ENCODE peak calls at places on chromosomes 5 and 9, in four cellular contexts. One of them, this sample, is unnamed.

GRCh38 chr9:70753311-70753710 is 338.9 kb upstream of the KLF9 start:
- DNase-seq in mesendoderm: no peak
- DNase-seq in neuronal stem cell: no peak
- DNase-seq in IMR-90: no peak
- DNase-seq in this sample: no peak

GRCh38 chr9:32841314-32841713 is 58.0 kb downstream of the TMEM215 start:
- DNase-seq in IMR-90: no peak
- DNase-seq in neuronal stem cell: no peak
- DNase-seq in mesendoderm: peak; percentile 19
- DNase-seq in this sample: no peak

GRCh38 chr5:90109285-90109684 is 300.3 kb downstream of the CETN3 start:
- DNase-seq in neuronal stem cell: no peak
- DNase-seq in mesendoderm: no peak
- DNase-seq in IMR-90: no peak
- DNase-seq in this sample: no peak

GRCh38 chr5:9653811-9654210 is 23.7 kb upstream of the TAS2R1 start:
- DNase-seq in IMR-90: peak; percentile 97
- DNase-seq in mesendoderm: peak; percentile 36
- DNase-seq in neuronal stem cell: no peak
- DNase-seq in this sample: peak; percentile 96

GRCh38 chr9:110546411-110546871 is 33.1 kb downstream of the SVEP1 start:
- DNase-seq in mesendoderm: peak; percentile 53
- DNase-seq in neuronal stem cell: no peak
- DNase-seq in IMR-90: peak; percentile 7
- DNase-seq in this sample: peak; percentile 38

GRCh38 chr9:36980148-36980974 is 53.7 kb downstream of the PAX5 start:
- DNase-seq in neuronal stem cell: no peak
- DNase-seq in mesendoderm: peak; percentile 79
- DNase-seq in IMR-90: no peak
- DNase-seq in this sample: peak; percentile 58

GRCh38 chr9:87063246-87063645 is 115.9 kb upstream of the GAS1 start:
- DNase-seq in mesendoderm: no peak
- DNase-seq in neuronal stem cell: no peak
- DNase-seq in IMR-90: no peak
- DNase-seq in this sample: no peak

GRCh38 chr5:73093943-73094342 is 26.4 kb upstream of the TMEM171 start:
- DNase-seq in mesendoderm: peak; percentile 56
- DNase-seq in neuronal stem cell: no peak
- DNase-seq in IMR-90: peak; percentile 78
- DNase-seq in this sample: peak; percentile 6

GRCh38 chr9:130171226-130172148 is 717 bp upstream of the NCS1 start:
- DNase-seq in neuronal stem cell: no peak
- DNase-seq in IMR-90: no peak
- DNase-seq in mesendoderm: peak; percentile 41
- DNase-seq in this sample: peak; percentile 28

GRCh38 chr5:42598311-42598710 is 158.3 kb upstream of the CCDC152 start:
- DNase-seq in neuronal stem cell: no peak
- DNase-seq in IMR-90: no peak
- DNase-seq in mesendoderm: no peak
- DNase-seq in this sample: no peak

GRCh38 chr9:68683433-68683832 is 21.6 kb upstream of the PIP5K1B start:
- DNase-seq in mesendoderm: no peak
- DNase-seq in neuronal stem cell: no peak
- DNase-seq in IMR-90: no peak
- DNase-seq in this sample: no peak
- H3K27me3 ChIP-seq in mesendoderm: no peaks in the 10 kb centered on the region
- H3K27me3 ChIP-seq in neuronal stem cell: no peaks in the 10 kb centered on the region
- H3K27me3 ChIP-seq in IMR-90: no peaks in the 10 kb centered on the region
- H3K27me3 ChIP-seq in this sample: no peaks in the 10 kb centered on the region

GRCh38 chr9:137031904-137032639 is at the start of gene FUT7:
- DNase-seq in IMR-90: no peak
- DNase-seq in neuronal stem cell: no peak
- DNase-seq in mesendoderm: no peak
- DNase-seq in this sample: no peak
- H3K18ac ChIP-seq in IMR-90: no peak within 1 kb of the TSS
- H3K18ac ChIP-seq in neuronal stem cell: peak within 1 kb of the TSS; percentile 24
- H3K18ac ChIP-seq in mesendoderm: no peak within 1 kb of the TSS
- H3K18ac ChIP-seq in this sample: no peak within 1 kb of the TSS

GRCh38 chr5:7955476-7955875 is 86.5 kb downstream of the MTRR start:
- DNase-seq in mesendoderm: no peak
- DNase-seq in IMR-90: no peak
- DNase-seq in neuronal stem cell: no peak
- DNase-seq in this sample: no peak
- H3K27me3 ChIP-seq in mesendoderm: no peaks in the 10 kb centered on the region
- H3K27me3 ChIP-seq in IMR-90: peaks cover 1% of the 10 kb centered on the region
- H3K27me3 ChIP-seq in neuronal stem cell: no peaks in the 10 kb centered on the region
- H3K27me3 ChIP-seq in this sample: no peaks in the 10 kb centered on the region

GRCh38 chr9:128072144-128073021 is 4.4 kb downstream of the SLC25A25 start:
- DNase-seq in neuronal stem cell: no peak
- DNase-seq in mesendoderm: no peak
- DNase-seq in IMR-90: peak; percentile 73
- DNase-seq in this sample: peak; percentile 62
- H3K18ac ChIP-seq in neuronal stem cell: no peak overlapping the region
- H3K18ac ChIP-seq in mesendoderm: no peak overlapping the region
- H3K18ac ChIP-seq in IMR-90: peak overlapping the region; percentile 78
- H3K18ac ChIP-seq in this sample: no peak overlapping the region

GRCh38 chr5:136190904-136191303 is 2.1 kb downstream of the SMIM32 start:
- DNase-seq in IMR-90: no peak
- DNase-seq in neuronal stem cell: no peak
- DNase-seq in mesendoderm: no peak
- DNase-seq in this sample: no peak

GRCh38 chr5:136193396-136193935 is 504 bp upstream of the SMIM32 start:
- DNase-seq in mesendoderm: no peak
- DNase-seq in IMR-90: no peak
- DNase-seq in neuronal stem cell: no peak
- DNase-seq in this sample: no peak

GRCh38 chr5:136192015-136192525 is 892 bp downstream of the SMIM32 start:
- DNase-seq in neuronal stem cell: no peak
- DNase-seq in IMR-90: no peak
- DNase-seq in mesendoderm: peak; percentile 35
- DNase-seq in this sample: no peak

GRCh38 chr5:136192526-136193395 is at the start of gene SMIM32:
- DNase-seq in mesendoderm: peak; percentile 77
- DNase-seq in neuronal stem cell: peak; percentile 51
- DNase-seq in IMR-90: no peak
- DNase-seq in this sample: peak; percentile 13

GRCh38 chr5:136191304-136192014 is 1.5 kb downstream of the SMIM32 start:
- DNase-seq in neuronal stem cell: no peak
- DNase-seq in IMR-90: peak; percentile 20
- DNase-seq in mesendoderm: peak; percentile 75
- DNase-seq in this sample: peak; percentile 19
- H3K27me3 ChIP-seq in neuronal stem cell: peaks cover 45% of the 10 kb centered on the region
- H3K27me3 ChIP-seq in IMR-90: peaks cover 53% of the 10 kb centered on the region
- H3K27me3 ChIP-seq in mesendoderm: peaks cover 8% of the 10 kb centered on the region
- H3K27me3 ChIP-seq in this sample: peaks cover 9% of the 10 kb centered on the region

GRCh38 chr5:141846031-141846430 is 32.2 kb downstream of the PCDH1 start:
- DNase-seq in mesendoderm: peak; percentile 80
- DNase-seq in IMR-90: peak; percentile 85
- DNase-seq in neuronal stem cell: peak; percentile 56
- DNase-seq in this sample: peak; percentile 77
- H3K18ac ChIP-seq in mesendoderm: peak overlapping the region; percentile 65
- H3K18ac ChIP-seq in IMR-90: no peak overlapping the region
- H3K18ac ChIP-seq in neuronal stem cell: peak overlapping the region; percentile 31
- H3K18ac ChIP-seq in this sample: no peak overlapping the region

GRCh38 chr5:1974501-1975405 is 92.0 kb upstream of the IRX4 start:
- DNase-seq in IMR-90: no peak
- DNase-seq in mesendoderm: no peak
- DNase-seq in neuronal stem cell: no peak
- DNase-seq in this sample: no peak

GRCh38 chr5:1974081-1974480 is 91.4 kb upstream of the IRX4 start:
- DNase-seq in mesendoderm: no peak
- DNase-seq in neuronal stem cell: no peak
- DNase-seq in IMR-90: no peak
- DNase-seq in this sample: no peak

GRCh38 chr5:1975406-1975715 is 92.6 kb upstream of the IRX4 start:
- DNase-seq in neuronal stem cell: no peak
- DNase-seq in mesendoderm: no peak
- DNase-seq in IMR-90: no peak
- DNase-seq in this sample: no peak

GRCh38 chr5:1971944-1972343 is 89.2 kb upstream of the IRX4 start:
- DNase-seq in neuronal stem cell: no peak
- DNase-seq in mesendoderm: no peak
- DNase-seq in IMR-90: no peak
- DNase-seq in this sample: no peak

GRCh38 chr5:1973391-1974013 is 90.8 kb upstream of the IRX4 start:
- DNase-seq in IMR-90: no peak
- DNase-seq in neuronal stem cell: peak; percentile 12
- DNase-seq in mesendoderm: peak; percentile 18
- DNase-seq in this sample: no peak
- H3K27me3 ChIP-seq in IMR-90: no peaks in the 10 kb centered on the region
- H3K27me3 ChIP-seq in neuronal stem cell: peaks cover 2% of the 10 kb centered on the region
- H3K27me3 ChIP-seq in mesendoderm: no peaks in the 10 kb centered on the region
- H3K27me3 ChIP-seq in this sample: no peaks in the 10 kb centered on the region